ENCODE peak calls at places on chromosomes 6 and 20, in four cellular contexts. T is globus pallidus, M is KBM-7, C is GM04504. E is an unnamed sample.

GRCh38 chr6:12536416-12536815 is 180.2 kb upstream of the PHACTR1 start:
- DNase-seq in M (no peak), T (no peak), C (no peak), E (no peak)

GRCh38 chr20:58547527-58548475 is 32.6 kb upstream of the APCDD1L start:
- DNase-seq in M (no peak), T (no peak), C (no peak), E (no peak)

GRCh38 chr20:13430346-13431002 is 208.3 kb downstream of the TASP1 start:
- DNase-seq in C (no peak), M (peak), T (no peak), E (no peak)

GRCh38 chr6:142740449-142740848 is 204.5 kb downstream of the HIVEP2 start:
- DNase-seq in T (no peak), M (no peak), C (no peak), E (no peak)

GRCh38 chr6:130945401-130945919 is 117.6 kb downstream of the EPB41L2 start:
- DNase-seq in M (peak), C (no peak), T (peak), E (no peak)

GRCh38 chr20:46757754-46758678 is 48.6 kb downstream of the SLC2A10 start:
- DNase-seq in T (peak), C (no peak), M (peak), E (peak)

GRCh38 chr20:35326021-35326731 is 34.0 kb upstream of the FAM83C start:
- DNase-seq in C (no peak), T (peak), M (no peak), E (no peak)

GRCh38 chr20:32893878-32894483 is 35.3 kb downstream of the EFCAB8 start:
- DNase-seq in T (no peak), M (peak), C (no peak), E (peak)

GRCh38 chr6:140314675-140315074 is 940.2 kb upstream of the CITED2 start:
- DNase-seq in M (no peak), C (no peak), T (no peak), E (peak)

GRCh38 chr6:149228276-149228962 is 89.1 kb upstream of the TAB2 start:
- DNase-seq in T (no peak), C (no peak), M (no peak), E (no peak)

GRCh38 chr6:144353871-144354314 is 68.8 kb downstream of the UTRN start:
- DNase-seq in M (no peak), C (no peak), T (no peak), E (no peak)

GRCh38 chr6:11202513-11203305 is 29.8 kb downstream of the NEDD9 start:
- DNase-seq in C (no peak), M (no peak), T (peak), E (no peak)

GRCh38 chr6:64803470-64804166 is 903.4 kb downstream of the EYS start:
- DNase-seq in M (no peak), C (no peak), T (no peak), E (no peak)

GRCh38 chr6:122286512-122286911 is 112.9 kb upstream of the HSF2 start:
- DNase-seq in T (no peak), M (no peak), C (no peak), E (no peak)

GRCh38 chr20:56420940-56421688 is 9.1 kb downstream of the CASS4 start:
- DNase-seq in T (no peak), M (peak), C (no peak), E (no peak)

GRCh38 chr6:35363293-35363750 is 21.0 kb downstream of the PPARD start:
- DNase-seq in T (no peak), C (no peak), M (no peak), E (no peak)

GRCh38 chr20:44288252-44288651 is 22.8 kb downstream of the FITM2 start:
- DNase-seq in M (no peak), C (no peak), T (no peak), E (no peak)

GRCh38 chr20:48816282-48816860 is 11.4 kb downstream of the PREX1 start:
- DNase-seq in T (no peak), M (no peak), C (no peak), E (no peak)

GRCh38 chr20:58518387-58518786 is 3.2 kb upstream of the APCDD1L start:
- DNase-seq in C (no peak), T (no peak), M (no peak), E (no peak)

GRCh38 chr6:31462026-31462963 is 35.6 kb upstream of the MICB start:
- DNase-seq in T (no peak), C (no peak), M (no peak), E (peak)